ENCODE peak calls at places on chromosomes 1 and 21, in four cellular contexts. D, I, C and X are unnamed samples.

GRCh38 chr1:100569888-100570287 is 31.9 kb downstream of the GPR88 start:
- DNase-seq in D (no peak), I (no peak), C (no peak), X (no peak)

GRCh38 chr1:101174722-101175121 is 62.1 kb upstream of the S1PR1 start:
- DNase-seq in D (peak), I (no peak), C (peak), X (no peak)

GRCh38 chr1:97820470-97821188 is 100.2 kb downstream of the DPYD start:
- DNase-seq in D (peak), I (no peak), C (peak), X (no peak)

GRCh38 chr1:170284016-170284415 is 138.3 kb downstream of the NTMT2 start:
- DNase-seq in D (no peak), I (no peak), C (no peak), X (no peak)

GRCh38 chr1:170694172-170694926 is 30.4 kb downstream of the PRRX1 start:
- DNase-seq in D (no peak), I (no peak), C (no peak), X (no peak)

GRCh38 chr1:222387020-222387816 is 160.7 kb downstream of the HHIPL2 start:
- DNase-seq in D (peak), I (no peak), C (peak), X (no peak)

GRCh38 chr1:94061513-94062443 is 59.2 kb downstream of the ABCA4 start:
- DNase-seq in D (peak), I (no peak), C (peak), X (no peak)

GRCh38 chr1:30328401-30329262 is 394.8 kb downstream of the MATN1 start:
- DNase-seq in D (no peak), I (no peak), C (no peak), X (no peak)

GRCh38 chr1:183812111-183812510 is 7.2 kb downstream of the RGL1 start:
- DNase-seq in D (no peak), I (no peak), C (no peak), X (no peak)

GRCh38 chr1:175580351-175580750 is 163.0 kb downstream of the TNR start:
- DNase-seq in D (no peak), I (no peak), C (no peak), X (no peak)

GRCh38 chr1:174160109-174160473 is 771 bp downstream of the RABGAP1L start:
- DNase-seq in D (peak), I (no peak), C (peak), X (no peak)

GRCh38 chr1:169364948-169365347 is 2.6 kb downstream of the NME7 start:
- DNase-seq in D (peak), I (no peak), C (no peak), X (no peak)

GRCh38 chr1:8424539-8425116 is 106.7 kb downstream of the SLC45A1 start:
- DNase-seq in D (no peak), I (no peak), C (no peak), X (no peak)

GRCh38 chr21:41648591-41649031 is 118.2 kb downstream of the RIPK4 start:
- DNase-seq in D (peak), I (no peak), C (no peak), X (no peak)

GRCh38 chr1:179921981-179922380 is 32.6 kb upstream of the CEP350 start:
- DNase-seq in D (no peak), I (no peak), C (peak), X (no peak)

GRCh38 chr1:85330711-85331290 is 54.4 kb upstream of the BCL10 start:
- DNase-seq in D (peak), I (no peak), C (no peak), X (no peak)

GRCh38 chr1:38527373-38527966 is 332.1 kb downstream of the RRAGC start:
- DNase-seq in D (peak), I (no peak), C (peak), X (no peak)